ENCODE peak calls at places on chromosomes 13 and 19, in four cellular contexts. M, N, Y and S are unnamed samples.

GRCh38 chr13:88031980-88032562 is 360.9 kb downstream of the SLITRK5 start:
- DNase-seq in M (no peak), N (peak; percentile 5), Y (no peak), S (no peak)

GRCh38 chr19:5006201-5006600 is 37.3 kb downstream of the KDM4B start:
- DNase-seq in M (peak; percentile 52), N (peak; percentile 32), Y (no peak), S (no peak)

GRCh38 chr19:28504139-28504538 is 708.8 kb downstream of the UQCRFS1 start:
- DNase-seq in M (no peak), N (no peak), Y (no peak), S (no peak)

GRCh38 chr13:108959254-108959653 is 329.8 kb downstream of the MYO16 start:
- DNase-seq in M (no peak), N (no peak), Y (no peak), S (no peak)

GRCh38 chr19:54179921-54180452 is 7.0 kb upstream of the TMC4 start:
- DNase-seq in M (peak; percentile 76), N (no peak), Y (no peak), S (no peak)

GRCh38 chr13:41678320-41678719 is 221.0 kb downstream of the RGCC start:
- DNase-seq in M (no peak), N (no peak), Y (no peak), S (no peak)

GRCh38 chr19:47036233-47036651 is 12.2 kb downstream of the TMEM160 start:
- DNase-seq in M (no peak), N (no peak), Y (no peak), S (no peak)

GRCh38 chr19:8506402-8506957 is 4.0 kb upstream of the PRAM1 start:
- DNase-seq in M (no peak), N (no peak), Y (no peak), S (no peak)

GRCh38 chr13:35887028-35887666 is 244.0 kb downstream of the DCLK1 start:
- DNase-seq in M (no peak), N (no peak), Y (no peak), S (no peak)

GRCh38 chr13:111247552-111247951 is 72.9 kb upstream of the TEX29 start:
- DNase-seq in M (no peak), N (no peak), Y (no peak), S (no peak)

GRCh38 chr13:108227651-108228272 is 9.6 kb downstream of the ABHD13 start:
- DNase-seq in M (peak; percentile 52), N (peak; percentile 44), Y (peak; percentile 67), S (no peak)

GRCh38 chr13:23202383-23202782 is 21.6 kb downstream of the SGCG start:
- DNase-seq in M (no peak), N (no peak), Y (no peak), S (no peak)

GRCh38 chr13:68806125-68806524 is 1301.5 kb upstream of the ATXN8OS start:
- DNase-seq in M (no peak), N (no peak), Y (no peak), S (no peak)

GRCh38 chr19:51296331-51297093 is 14.9 kb upstream of the IGLON5 start:
- DNase-seq in M (no peak), N (no peak), Y (peak; percentile 22), S (no peak)

GRCh38 chr19:38669532-38669931 is 22.1 kb downstream of the ACTN4 start:
- DNase-seq in M (no peak), N (no peak), Y (no peak), S (no peak)

GRCh38 chr19:6613711-6614110 is 22.8 kb upstream of the CD70 start:
- DNase-seq in M (no peak), N (no peak), Y (peak; percentile 43), S (no peak)

GRCh38 chr19:44590245-44591059 is 22.9 kb upstream of the IGSF23 start:
- DNase-seq in M (no peak), N (no peak), Y (no peak), S (no peak)

GRCh38 chr13:33642374-33643065 is 175.4 kb upstream of the RFC3 start:
- DNase-seq in M (peak; percentile 99), N (peak; percentile 71), Y (peak; percentile 11), S (no peak)

GRCh38 chr19:483332-484072 is 12.8 kb upstream of the MADCAM1 start:
- DNase-seq in M (no peak), N (no peak), Y (no peak), S (no peak)

GRCh38 chr13:43061496-43062280 is 38.3 kb downstream of the DNAJC15 start:
- DNase-seq in M (no peak), N (no peak), Y (no peak), S (no peak)

GRCh38 chr19:49766938-49767315 is at the start of gene AP2A1:
- DNase-seq in M (no peak), N (no peak), Y (no peak), S (no peak)

GRCh38 chr13:24505256-24505655 is 7.3 kb downstream of the PARP4 start:
- DNase-seq in M (no peak), N (no peak), Y (peak; percentile 52), S (no peak)

GRCh38 chr13:25860265-25860664 is 191.6 kb downstream of the SHISA2 start:
- DNase-seq in M (no peak), N (no peak), Y (no peak), S (no peak)

GRCh38 chr13:51034906-51035305 is 76.2 kb downstream of the C13orf42 start:
- DNase-seq in M (no peak), N (no peak), Y (no peak), S (no peak)

GRCh38 chr19:14511245-14511625 is 7.0 kb downstream of the DNAJB1 start:
- DNase-seq in M (no peak), N (no peak), Y (no peak), S (no peak)

GRCh38 chr19:2627855-2628254 is 74.6 kb downstream of the GNG7 start:
- DNase-seq in M (no peak), N (peak; percentile 52), Y (no peak), S (no peak)

GRCh38 chr13:51916962-51917361 is 55.2 kb downstream of the CCDC70 start:
- DNase-seq in M (no peak), N (no peak), Y (no peak), S (no peak)